ENCODE peak calls at places on chromosomes 2 and 18, in ten cellular contexts. N, O, V, A, H, W, F, Q, B and C are unnamed samples.

GRCh38 chr2:149020432-149020851 is 18.1 kb upstream of the LYPD6B start:
- DNase-seq in N (no peak), O (no peak), V (no peak), A (no peak), H (no peak), W (no peak), F (no peak), Q (no peak), B (no peak), C (no peak)

GRCh38 chr2:167181134-167181533 is 292.9 kb downstream of the XIRP2 start:
- DNase-seq in N (no peak), O (no peak), V (no peak), A (no peak), H (no peak), W (no peak), F (no peak), Q (no peak), B (no peak), C (no peak)

GRCh38 chr2:31606511-31606910 is 25.8 kb upstream of the SRD5A2 start:
- DNase-seq in N (no peak), O (no peak), V (no peak), A (no peak), H (no peak), W (no peak), F (no peak), Q (no peak), B (no peak), C (no peak)

GRCh38 chr18:76615065-76615733 is 120.2 kb upstream of the ZNF516 start:
- DNase-seq in N (no peak), O (no peak), V (no peak), A (peak), H (no peak), W (no peak), F (no peak), Q (no peak), B (no peak), C (no peak)

GRCh38 chr2:149994057-149994728 is 406.6 kb upstream of the MMADHC start:
- DNase-seq in N (no peak), O (peak), V (no peak), A (peak), H (no peak), W (no peak), F (no peak), Q (no peak), B (peak), C (no peak)

GRCh38 chr2:206217743-206218520 is 56.5 kb upstream of the ZDBF2 start:
- DNase-seq in N (no peak), O (no peak), V (peak), A (no peak), H (no peak), W (no peak), F (no peak), Q (no peak), B (no peak), C (no peak)

GRCh38 chr2:68931799-68932198 is 20.9 kb downstream of the GKN2 start:
- DNase-seq in N (no peak), O (peak), V (no peak), A (peak), H (no peak), W (no peak), F (no peak), Q (no peak), B (no peak), C (no peak)

GRCh38 chr2:37635359-37636208 is 35.9 kb downstream of the CDC42EP3 start:
- DNase-seq in N (no peak), O (no peak), V (no peak), A (no peak), H (no peak), W (no peak), F (peak), Q (no peak), B (no peak), C (no peak)

GRCh38 chr2:64873472-64873924 is 115.7 kb upstream of the SLC1A4 start:
- DNase-seq in N (peak), O (no peak), V (peak), A (peak), H (peak), W (peak), F (peak), Q (peak), B (peak), C (peak)

GRCh38 chr2:190447766-190448165 is 39.6 kb downstream of the MFSD6 start:
- DNase-seq in N (no peak), O (no peak), V (no peak), A (no peak), H (no peak), W (no peak), F (no peak), Q (no peak), B (no peak), C (no peak)

GRCh38 chr2:8263931-8264330 is 417.9 kb upstream of the ID2 start:
- DNase-seq in N (no peak), O (no peak), V (no peak), A (no peak), H (no peak), W (no peak), F (no peak), Q (no peak), B (no peak), C (no peak)

GRCh38 chr2:54545700-54546450 is 89.7 kb downstream of the SPTBN1 start:
- DNase-seq in N (no peak), O (no peak), V (no peak), A (no peak), H (no peak), W (no peak), F (no peak), Q (peak), B (no peak), C (no peak)

GRCh38 chr2:120607506-120607905 is 128.2 kb upstream of the GLI2 start:
- DNase-seq in N (no peak), O (no peak), V (no peak), A (no peak), H (peak), W (no peak), F (no peak), Q (no peak), B (no peak), C (no peak)

GRCh38 chr2:151860613-151861146 is 32.5 kb upstream of the ARL5A start:
- DNase-seq in N (no peak), O (no peak), V (no peak), A (no peak), H (no peak), W (no peak), F (no peak), Q (no peak), B (no peak), C (no peak)

GRCh38 chr2:102449370-102449974 is 23.6 kb upstream of the SLC9A4 start:
- DNase-seq in N (peak), O (no peak), V (peak), A (peak), H (no peak), W (peak), F (peak), Q (peak), B (no peak), C (peak)

GRCh38 chr2:230007931-230008707 is 60.6 kb downstream of the SLC16A14 start:
- DNase-seq in N (peak), O (peak), V (peak), A (peak), H (peak), W (peak), F (peak), Q (peak), B (peak), C (peak)

GRCh38 chr2:1612391-1613077 is 131.8 kb downstream of the PXDN start:
- DNase-seq in N (no peak), O (no peak), V (no peak), A (no peak), H (no peak), W (no peak), F (no peak), Q (no peak), B (no peak), C (no peak)

GRCh38 chr2:195318440-195319111 is 338.4 kb upstream of the SLC39A10 start:
- DNase-seq in N (peak), O (no peak), V (peak), A (peak), H (no peak), W (no peak), F (peak), Q (peak), B (no peak), C (peak)

GRCh38 chr2:53854678-53855077 is 5.1 kb downstream of the GPR75 start:
- DNase-seq in N (no peak), O (no peak), V (no peak), A (no peak), H (no peak), W (no peak), F (no peak), Q (no peak), B (no peak), C (no peak)

GRCh38 chr2:45937990-45938389 is 286.5 kb downstream of the PRKCE start:
- DNase-seq in N (no peak), O (no peak), V (no peak), A (no peak), H (no peak), W (no peak), F (peak), Q (no peak), B (no peak), C (no peak)

GRCh38 chr18:3040183-3040582 is 27.2 kb upstream of the LPIN2 start:
- DNase-seq in N (no peak), O (no peak), V (no peak), A (no peak), H (no peak), W (no peak), F (no peak), Q (no peak), B (no peak), C (no peak)

GRCh38 chr2:135475128-135475527 is 55.9 kb downstream of the ZRANB3 start:
- DNase-seq in N (no peak), O (no peak), V (no peak), A (no peak), H (no peak), W (no peak), F (no peak), Q (no peak), B (no peak), C (no peak)

GRCh38 chr2:46383113-46383395 is 85.8 kb downstream of the EPAS1 start:
- DNase-seq in N (no peak), O (no peak), V (no peak), A (no peak), H (no peak), W (no peak), F (peak), Q (no peak), B (no peak), C (no peak)

GRCh38 chr18:42113529-42114191 is 158.6 kb downstream of the PIK3C3 start:
- DNase-seq in N (no peak), O (peak), V (no peak), A (peak), H (no peak), W (no peak), F (no peak), Q (no peak), B (no peak), C (no peak)

GRCh38 chr2:64329848-64330247 is 124.1 kb upstream of the LGALSL start:
- DNase-seq in N (no peak), O (no peak), V (no peak), A (no peak), H (peak), W (no peak), F (no peak), Q (no peak), B (no peak), C (no peak)

GRCh38 chr2:2657121-2657962 is 326.3 kb upstream of the MYT1L start:
- DNase-seq in N (no peak), O (no peak), V (no peak), A (no peak), H (no peak), W (no peak), F (no peak), Q (no peak), B (no peak), C (no peak)

GRCh38 chr2:43934567-43934966 is 61.2 kb downstream of the LRPPRC start:
- DNase-seq in N (no peak), O (no peak), V (no peak), A (no peak), H (no peak), W (no peak), F (no peak), Q (no peak), B (no peak), C (no peak)

GRCh38 chr2:20448246-20449046 is 1.6 kb downstream of the RHOB start:
- DNase-seq in N (no peak), O (no peak), V (no peak), A (no peak), H (no peak), W (no peak), F (peak), Q (peak), B (no peak), C (no peak)

GRCh38 chr18:8462651-8463185 is 146.5 kb upstream of the RAB12 start:
- DNase-seq in N (no peak), O (no peak), V (no peak), A (no peak), H (no peak), W (no peak), F (no peak), Q (no peak), B (no peak), C (no peak)

GRCh38 chr2:46811379-46812310 is 104.0 kb downstream of the MCFD2 start:
- DNase-seq in N (no peak), O (no peak), V (no peak), A (no peak), H (no peak), W (no peak), F (peak), Q (no peak), B (no peak), C (no peak)

GRCh38 chr2:232699110-232699509 is 2.0 kb downstream of the GIGYF2 start:
- DNase-seq in N (no peak), O (no peak), V (peak), A (no peak), H (no peak), W (no peak), F (no peak), Q (no peak), B (no peak), C (no peak)

GRCh38 chr2:39796130-39796529 is 17.1 kb upstream of the THUMPD2 start:
- DNase-seq in N (no peak), O (no peak), V (no peak), A (no peak), H (no peak), W (no peak), F (no peak), Q (no peak), B (no peak), C (no peak)

GRCh38 chr2:9251154-9252001 is 44.8 kb downstream of the ASAP2 start:
- DNase-seq in N (no peak), O (no peak), V (no peak), A (peak), H (no peak), W (peak), F (peak), Q (peak), B (no peak), C (no peak)

GRCh38 chr2:233329489-233330135 is 22.0 kb downstream of the SAG start:
- DNase-seq in N (no peak), O (no peak), V (peak), A (peak), H (no peak), W (no peak), F (no peak), Q (no peak), B (no peak), C (no peak)

GRCh38 chr2:171365232-171365631 is 68.6 kb downstream of the METTL8 start:
- DNase-seq in N (no peak), O (no peak), V (no peak), A (peak), H (no peak), W (no peak), F (no peak), Q (no peak), B (no peak), C (no peak)

GRCh38 chr2:144152817-144153271 is 367.1 kb downstream of the ZEB2 start:
- DNase-seq in N (no peak), O (no peak), V (peak), A (peak), H (no peak), W (no peak), F (peak), Q (no peak), B (no peak), C (no peak)

GRCh38 chr2:48483916-48484315 is 46.0 kb upstream of the STON1 start:
- DNase-seq in N (no peak), O (no peak), V (no peak), A (peak), H (no peak), W (no peak), F (no peak), Q (no peak), B (no peak), C (no peak)

GRCh38 chr2:61423714-61424113 is 47.2 kb downstream of the USP34 start:
- DNase-seq in N (no peak), O (no peak), V (no peak), A (no peak), H (no peak), W (no peak), F (no peak), Q (no peak), B (no peak), C (no peak)

DNA sequence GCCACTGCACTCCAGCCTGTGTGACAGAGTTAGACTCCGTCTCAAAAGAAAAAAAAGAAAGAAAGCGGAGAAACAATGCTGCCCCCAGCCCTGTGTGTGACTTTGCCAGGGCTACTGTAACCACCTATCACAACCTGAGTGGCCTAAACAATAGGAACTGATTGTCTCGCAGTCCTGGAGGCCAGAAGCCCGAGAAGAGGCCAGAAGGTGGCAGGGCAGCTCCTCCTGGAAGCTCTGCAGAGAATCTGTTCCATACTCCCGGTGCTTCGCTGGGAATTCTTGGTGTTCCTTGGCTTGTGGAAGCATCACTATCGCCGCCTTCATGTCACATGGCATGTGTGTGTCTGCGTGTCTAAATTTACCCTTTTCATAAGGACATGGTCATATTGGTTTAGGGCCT is 14.4 kb upstream of the RAB17 start:
- DNase-seq in N (no peak), O (no peak), V (no peak), A (no peak), H (no peak), W (no peak), F (no peak), Q (no peak), B (no peak), C (no peak)
- TF ChIP-seq CTCF in N (no peak), O (peak), V (peak), A (peak), H (peak), W (peak), F (no peak), Q (peak), B (no peak), C (peak)

GRCh38 chr2:3667151-3667631 is 9.2 kb downstream of the ALLC start:
- DNase-seq in N (no peak), O (no peak), V (no peak), A (no peak), H (no peak), W (no peak), F (peak), Q (no peak), B (no peak), C (no peak)
- TF ChIP-seq CTCF in N (no peak), O (no peak), V (no peak), A (no peak), H (no peak), W (no peak), F (no peak), Q (no peak), B (no peak), C (no peak)

DNA sequence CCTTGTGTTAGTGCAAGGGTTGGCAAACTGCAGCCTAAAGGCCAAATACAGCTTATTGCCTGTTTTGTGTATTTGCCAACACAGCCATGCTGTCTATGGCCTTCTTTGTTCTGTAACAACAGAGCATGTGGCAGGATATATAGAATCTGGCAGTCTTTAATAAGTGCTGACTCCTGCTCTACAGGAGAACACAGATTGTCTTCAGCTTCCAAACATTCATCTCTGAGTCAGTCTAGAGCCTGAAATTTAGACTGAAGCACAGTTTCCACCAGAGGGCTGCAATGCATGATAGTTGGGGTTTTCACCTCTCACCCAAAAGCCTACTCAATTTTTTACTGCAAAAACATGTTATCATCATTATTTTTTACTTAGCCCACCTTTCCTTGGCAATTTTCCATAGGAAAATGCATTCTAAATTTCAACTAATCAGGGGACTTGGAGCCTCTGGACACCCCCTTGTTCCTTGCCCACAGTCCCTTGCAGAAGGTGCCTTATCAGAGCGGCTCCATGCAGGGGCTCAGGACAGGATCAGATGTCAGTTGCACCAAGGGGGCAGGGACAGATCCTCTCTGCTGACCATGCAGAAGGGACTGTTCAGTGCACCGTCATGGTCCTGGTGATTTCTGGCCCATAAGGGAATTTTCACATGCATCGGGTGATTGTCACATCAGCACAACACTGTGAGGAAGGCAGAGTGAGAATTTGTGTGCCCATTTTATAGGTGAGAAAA is 12.4 kb downstream of the IL37 start:
- DNase-seq in N (no peak), O (no peak), V (no peak), A (no peak), H (no peak), W (no peak), F (no peak), Q (no peak), B (no peak), C (no peak)
- TF ChIP-seq CTCF in N (no peak), O (no peak), V (no peak), A (no peak), H (no peak), W (no peak), F (no peak), Q (no peak), B (no peak), C (no peak)

GRCh38 chr2:3754280-3754679 is 50.9 kb downstream of the DCDC2C start:
- DNase-seq in N (no peak), O (no peak), V (peak), A (no peak), H (no peak), W (no peak), F (peak), Q (no peak), B (no peak), C (no peak)
- TF ChIP-seq CTCF in N (no peak), O (no peak), V (peak), A (no peak), H (no peak), W (no peak), F (no peak), Q (no peak), B (no peak), C (no peak)